ENCODE peak calls at places on chromosomes 2 and 18, in seven cellular contexts. One of them, this sample, is unnamed.

GRCh38 chr2:92074549-92074898 is 2796.7 kb upstream of the TEKT4 start:
- DNase-seq in H9: peak; percentile 3
- DNase-seq in neuronal stem cell: no peak
- DNase-seq in H1: no peak
- DNase-seq in IMR-90: no peak
- DNase-seq in trophoblast cell: no peak
- DNase-seq in mesenchymal stem cell: no peak
- DNase-seq in this sample: no peak

GRCh38 chr2:162734866-162735265 is 103.7 kb downstream of the KCNH7 start:
- DNase-seq in mesenchymal stem cell: no peak
- DNase-seq in H9: no peak
- DNase-seq in neuronal stem cell: no peak
- DNase-seq in H1: no peak
- DNase-seq in trophoblast cell: no peak
- DNase-seq in IMR-90: no peak
- DNase-seq in this sample: no peak

GRCh38 chr2:177346192-177346591 is 46.4 kb upstream of the AGPS start:
- DNase-seq in H9: no peak
- DNase-seq in H1: no peak
- DNase-seq in mesenchymal stem cell: no peak
- DNase-seq in IMR-90: no peak
- DNase-seq in trophoblast cell: no peak
- DNase-seq in neuronal stem cell: no peak
- DNase-seq in this sample: no peak

GRCh38 chr18:31192086-31192776 is 29.6 kb upstream of the DSC1 start:
- DNase-seq in H1: no peak
- DNase-seq in mesenchymal stem cell: no peak
- DNase-seq in trophoblast cell: peak; percentile 27
- DNase-seq in IMR-90: no peak
- DNase-seq in neuronal stem cell: no peak
- DNase-seq in H9: no peak
- DNase-seq in this sample: no peak

GRCh38 chr18:58213445-58213844 is 169.4 kb downstream of the NEDD4L start:
- DNase-seq in H1: no peak
- DNase-seq in trophoblast cell: no peak
- DNase-seq in H9: no peak
- DNase-seq in mesenchymal stem cell: peak; percentile 95
- DNase-seq in neuronal stem cell: no peak
- DNase-seq in IMR-90: peak; percentile 93
- DNase-seq in this sample: no peak

GRCh38 chr2:27965841-27966240 is 75.3 kb downstream of the BABAM2 start:
- DNase-seq in IMR-90: no peak
- DNase-seq in H1: no peak
- DNase-seq in H9: no peak
- DNase-seq in trophoblast cell: no peak
- DNase-seq in mesenchymal stem cell: no peak
- DNase-seq in neuronal stem cell: no peak
- DNase-seq in this sample: no peak

GRCh38 chr18:47403949-47404348 is 152.5 kb upstream of the SKOR2 start:
- DNase-seq in trophoblast cell: no peak
- DNase-seq in H9: no peak
- DNase-seq in neuronal stem cell: no peak
- DNase-seq in mesenchymal stem cell: no peak
- DNase-seq in H1: no peak
- DNase-seq in IMR-90: no peak
- DNase-seq in this sample: no peak

GRCh38 chr2:229714736-229715541 is 584 bp upstream of the DNER start:
- DNase-seq in H1: peak; percentile 92
- DNase-seq in mesenchymal stem cell: peak; percentile 66
- DNase-seq in H9: peak; percentile 89
- DNase-seq in trophoblast cell: peak; percentile 70
- DNase-seq in IMR-90: peak; percentile 55
- DNase-seq in neuronal stem cell: peak; percentile 77
- DNase-seq in this sample: peak; percentile 89

GRCh38 chr18:9898792-9899549 is 13.2 kb downstream of the TXNDC2 start:
- DNase-seq in H9: no peak
- DNase-seq in H1: no peak
- DNase-seq in neuronal stem cell: no peak
- DNase-seq in IMR-90: peak; percentile 37
- DNase-seq in mesenchymal stem cell: peak; percentile 92
- DNase-seq in trophoblast cell: peak; percentile 87
- DNase-seq in this sample: peak; percentile 89

GRCh38 chr2:226378733-226379132 is 420.9 kb downstream of the IRS1 start:
- DNase-seq in H9: no peak
- DNase-seq in IMR-90: peak; percentile 59
- DNase-seq in neuronal stem cell: no peak
- DNase-seq in trophoblast cell: no peak
- DNase-seq in H1: no peak
- DNase-seq in mesenchymal stem cell: peak; percentile 65
- DNase-seq in this sample: no peak

GRCh38 chr2:11622611-11623010 is 47.4 kb downstream of the NTSR2 start:
- DNase-seq in trophoblast cell: no peak
- DNase-seq in H9: no peak
- DNase-seq in mesenchymal stem cell: peak; percentile 5
- DNase-seq in IMR-90: no peak
- DNase-seq in H1: no peak
- DNase-seq in neuronal stem cell: no peak
- DNase-seq in this sample: peak; percentile 17

GRCh38 chr2:130759906-130760753 is 4.8 kb downstream of the AMER3 start:
- DNase-seq in trophoblast cell: no peak
- DNase-seq in mesenchymal stem cell: no peak
- DNase-seq in neuronal stem cell: no peak
- DNase-seq in H9: no peak
- DNase-seq in H1: no peak
- DNase-seq in IMR-90: no peak
- DNase-seq in this sample: no peak

GRCh38 chr2:159506179-159506578 is 110.2 kb downstream of the BAZ2B start:
- DNase-seq in neuronal stem cell: no peak
- DNase-seq in mesenchymal stem cell: no peak
- DNase-seq in trophoblast cell: no peak
- DNase-seq in IMR-90: no peak
- DNase-seq in H1: no peak
- DNase-seq in H9: no peak
- DNase-seq in this sample: no peak

GRCh38 chr2:78754930-78755329 is 270.6 kb upstream of the REG3G start:
- DNase-seq in H9: no peak
- DNase-seq in trophoblast cell: no peak
- DNase-seq in mesenchymal stem cell: no peak
- DNase-seq in IMR-90: no peak
- DNase-seq in H1: no peak
- DNase-seq in neuronal stem cell: no peak
- DNase-seq in this sample: no peak

GRCh38 chr2:235049719-235050118 is 97.9 kb downstream of the SH3BP4 start:
- DNase-seq in IMR-90: no peak
- DNase-seq in trophoblast cell: no peak
- DNase-seq in H9: no peak
- DNase-seq in neuronal stem cell: no peak
- DNase-seq in H1: no peak
- DNase-seq in mesenchymal stem cell: no peak
- DNase-seq in this sample: peak; percentile 26

GRCh38 chr2:12767541-12767940 is 50.8 kb downstream of the TRIB2 start:
- DNase-seq in IMR-90: no peak
- DNase-seq in H1: no peak
- DNase-seq in mesenchymal stem cell: no peak
- DNase-seq in trophoblast cell: no peak
- DNase-seq in H9: no peak
- DNase-seq in neuronal stem cell: no peak
- DNase-seq in this sample: no peak

GRCh38 chr2:144230452-144231085 is 289.4 kb downstream of the ZEB2 start:
- DNase-seq in neuronal stem cell: no peak
- DNase-seq in trophoblast cell: no peak
- DNase-seq in mesenchymal stem cell: peak; percentile 25
- DNase-seq in H9: no peak
- DNase-seq in IMR-90: peak; percentile 45
- DNase-seq in H1: no peak
- DNase-seq in this sample: peak; percentile 39

GRCh38 chr2:71578665-71579371 is 125.5 kb downstream of the DYSF start:
- DNase-seq in IMR-90: peak; percentile 7
- DNase-seq in H9: no peak
- DNase-seq in neuronal stem cell: no peak
- DNase-seq in mesenchymal stem cell: no peak
- DNase-seq in trophoblast cell: no peak
- DNase-seq in H1: no peak
- DNase-seq in this sample: no peak

GRCh38 chr2:133004623-133005022 is 334.6 kb upstream of the LYPD1 start:
- DNase-seq in H1: peak; percentile 46
- DNase-seq in IMR-90: no peak
- DNase-seq in mesenchymal stem cell: no peak
- DNase-seq in trophoblast cell: peak; percentile 1
- DNase-seq in H9: no peak
- DNase-seq in neuronal stem cell: no peak
- DNase-seq in this sample: peak; percentile 44

GRCh38 chr2:104863585-104864279 is 9.8 kb downstream of the POU3F3 start:
- DNase-seq in trophoblast cell: no peak
- DNase-seq in H1: peak; percentile 76
- DNase-seq in IMR-90: no peak
- DNase-seq in H9: peak; percentile 54
- DNase-seq in mesenchymal stem cell: no peak
- DNase-seq in neuronal stem cell: no peak
- DNase-seq in this sample: peak; percentile 63

GRCh38 chr2:25592766-25593292 is 80.5 kb downstream of the DTNB start:
- DNase-seq in IMR-90: no peak
- DNase-seq in mesenchymal stem cell: no peak
- DNase-seq in neuronal stem cell: no peak
- DNase-seq in H9: no peak
- DNase-seq in trophoblast cell: no peak
- DNase-seq in H1: no peak
- DNase-seq in this sample: no peak

GRCh38 chr18:8800445-8800844 is 95.1 kb downstream of the MTCL1 start:
- DNase-seq in neuronal stem cell: no peak
- DNase-seq in H9: peak; percentile 56
- DNase-seq in trophoblast cell: peak; percentile 99
- DNase-seq in IMR-90: peak; percentile 100
- DNase-seq in mesenchymal stem cell: peak; percentile 99
- DNase-seq in H1: no peak
- DNase-seq in this sample: peak; percentile 97

GRCh38 chr2:73830871-73831401 is 2.2 kb downstream of the STAMBP start:
- DNase-seq in H1: no peak
- DNase-seq in IMR-90: peak; percentile 91
- DNase-seq in mesenchymal stem cell: no peak
- DNase-seq in neuronal stem cell: no peak
- DNase-seq in H9: no peak
- DNase-seq in trophoblast cell: peak; percentile 35
- DNase-seq in this sample: no peak

GRCh38 chr2:177872286-177872685 is 200.3 kb downstream of the PDE11A start:
- DNase-seq in mesenchymal stem cell: no peak
- DNase-seq in neuronal stem cell: no peak
- DNase-seq in IMR-90: no peak
- DNase-seq in H1: no peak
- DNase-seq in trophoblast cell: no peak
- DNase-seq in H9: no peak
- DNase-seq in this sample: no peak

GRCh38 chr2:57491213-57491612 is 555.4 kb upstream of the VRK2 start:
- DNase-seq in mesenchymal stem cell: no peak
- DNase-seq in neuronal stem cell: no peak
- DNase-seq in H1: no peak
- DNase-seq in IMR-90: no peak
- DNase-seq in H9: no peak
- DNase-seq in trophoblast cell: no peak
- DNase-seq in this sample: no peak

GRCh38 chr2:191501390-191502168 is 176.4 kb upstream of the NABP1 start:
- DNase-seq in IMR-90: peak; percentile 70
- DNase-seq in H9: no peak
- DNase-seq in H1: no peak
- DNase-seq in neuronal stem cell: no peak
- DNase-seq in trophoblast cell: peak; percentile 52
- DNase-seq in mesenchymal stem cell: peak; percentile 65
- DNase-seq in this sample: no peak

GRCh38 chr2:54775710-54776109 is 52.2 kb downstream of the EML6 start:
- DNase-seq in H9: no peak
- DNase-seq in mesenchymal stem cell: no peak
- DNase-seq in trophoblast cell: no peak
- DNase-seq in neuronal stem cell: no peak
- DNase-seq in H1: no peak
- DNase-seq in IMR-90: no peak
- DNase-seq in this sample: no peak

GRCh38 chr2:46008082-46008870 is 288.9 kb upstream of the EPAS1 start:
- DNase-seq in neuronal stem cell: no peak
- DNase-seq in mesenchymal stem cell: no peak
- DNase-seq in H9: no peak
- DNase-seq in H1: peak; percentile 20
- DNase-seq in IMR-90: peak; percentile 77
- DNase-seq in trophoblast cell: peak; percentile 25
- DNase-seq in this sample: no peak
- H4K8ac ChIP-seq in neuronal stem cell: no peak overlapping the region
- H4K8ac ChIP-seq in mesenchymal stem cell: peak overlapping the region; percentile 51
- H4K8ac ChIP-seq in H9: no peak overlapping the region
- H4K8ac ChIP-seq in H1: no peak overlapping the region
- H4K8ac ChIP-seq in IMR-90: peak overlapping the region; percentile 85
- H4K8ac ChIP-seq in trophoblast cell: no peak overlapping the region
- H4K8ac ChIP-seq in this sample: no peak overlapping the region

GRCh38 chr2:186632417-186632816 is 42.6 kb downstream of the ITGAV start:
- DNase-seq in H1: no peak
- DNase-seq in neuronal stem cell: no peak
- DNase-seq in IMR-90: no peak
- DNase-seq in trophoblast cell: no peak
- DNase-seq in H9: no peak
- DNase-seq in mesenchymal stem cell: no peak
- DNase-seq in this sample: no peak
- H4K8ac ChIP-seq in H1: no peak overlapping the region
- H4K8ac ChIP-seq in neuronal stem cell: no peak overlapping the region
- H4K8ac ChIP-seq in IMR-90: no peak overlapping the region
- H4K8ac ChIP-seq in trophoblast cell: no peak overlapping the region
- H4K8ac ChIP-seq in H9: no peak overlapping the region
- H4K8ac ChIP-seq in mesenchymal stem cell: no peak overlapping the region
- H4K8ac ChIP-seq in this sample: no peak overlapping the region

DNA sequence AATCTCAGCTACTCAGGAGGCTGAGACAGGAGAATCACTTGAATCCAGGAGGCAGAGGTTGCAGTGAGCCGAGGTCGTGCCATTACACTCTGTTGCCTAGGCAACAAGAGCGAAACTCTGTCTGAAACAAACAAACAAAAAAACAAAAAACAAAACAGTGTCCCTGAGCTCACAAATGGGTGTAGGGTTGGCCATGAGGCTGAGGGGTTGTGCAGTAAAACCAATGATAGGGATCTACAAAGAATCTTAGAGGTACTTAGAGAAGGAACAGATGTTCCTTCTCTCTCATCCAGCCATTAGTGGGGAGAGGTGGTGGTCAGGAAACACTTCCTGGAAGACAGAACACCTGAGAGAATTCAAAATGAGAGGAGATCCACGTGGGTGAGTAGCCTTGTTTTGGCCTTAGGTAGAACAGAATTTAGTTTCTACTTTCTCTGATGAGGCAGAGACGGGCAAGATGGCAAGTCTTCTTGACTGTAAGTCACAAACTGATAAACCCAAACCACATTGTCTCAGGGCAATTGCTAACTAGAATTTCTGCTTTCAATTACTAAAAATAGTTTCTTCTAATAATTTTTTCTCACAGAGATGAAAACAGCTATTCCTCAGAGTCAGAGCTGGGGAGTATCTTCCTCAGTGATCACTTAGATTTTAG is 61.5 kb upstream of the PPM1B start:
- DNase-seq in H9: no peak
- DNase-seq in mesenchymal stem cell: no peak
- DNase-seq in IMR-90: no peak
- DNase-seq in H1: no peak
- DNase-seq in neuronal stem cell: no peak
- DNase-seq in trophoblast cell: peak; percentile 55
- DNase-seq in this sample: peak; percentile 52
- H4K8ac ChIP-seq in H9: no peak overlapping the region
- H4K8ac ChIP-seq in mesenchymal stem cell: no peak overlapping the region
- H4K8ac ChIP-seq in IMR-90: no peak overlapping the region
- H4K8ac ChIP-seq in H1: no peak overlapping the region
- H4K8ac ChIP-seq in neuronal stem cell: no peak overlapping the region
- H4K8ac ChIP-seq in trophoblast cell: peak overlapping the region; percentile 15
- H4K8ac ChIP-seq in this sample: no peak overlapping the region

GRCh38 chr18:6807504-6808257 is 78.2 kb downstream of the ARHGAP28 start:
- DNase-seq in H9: no peak
- DNase-seq in IMR-90: no peak
- DNase-seq in mesenchymal stem cell: peak; percentile 82
- DNase-seq in trophoblast cell: no peak
- DNase-seq in neuronal stem cell: no peak
- DNase-seq in H1: no peak
- DNase-seq in this sample: peak; percentile 31
- H4K8ac ChIP-seq in H9: no peak overlapping the region
- H4K8ac ChIP-seq in IMR-90: no peak overlapping the region
- H4K8ac ChIP-seq in mesenchymal stem cell: no peak overlapping the region
- H4K8ac ChIP-seq in trophoblast cell: no peak overlapping the region
- H4K8ac ChIP-seq in neuronal stem cell: no peak overlapping the region
- H4K8ac ChIP-seq in H1: no peak overlapping the region
- H4K8ac ChIP-seq in this sample: no peak overlapping the region

This sample was measured in mesendoderm.